ENCODE peak calls at places on chromosome 10, in six cellular contexts. J is naive thymus-derived CD4-positive, alpha-beta T cell; Q is A172; I is left ventricle myocardium superior; A is CD8-positive, alpha-beta memory T cell; T is GM13977. H is an unnamed sample.

GRCh38 chr10:9762966-9763656 is 1254.6 kb upstream of the CELF2 start:
- DNase-seq in J (no peak), Q (no peak), I (no peak), A (no peak), T (no peak), H (no peak)

GRCh38 chr10:5776881-5777197 is 36.4 kb downstream of the GDI2 start:
- DNase-seq in J (no peak), Q (peak), I (no peak), A (no peak), T (no peak), H (no peak)

GRCh38 chr10:48885376-48885775 is 54.3 kb downstream of the LRRC18 start:
- DNase-seq in J (no peak), Q (peak), I (no peak), A (no peak), T (no peak), H (no peak)

GRCh38 chr10:61554925-61555324 is 101.7 kb upstream of the TMEM26 start:
- DNase-seq in J (no peak), Q (no peak), I (no peak), A (no peak), T (no peak), H (no peak)

GRCh38 chr10:52108236-52108635 is 205.8 kb upstream of the DKK1 start:
- DNase-seq in J (no peak), Q (no peak), I (no peak), A (no peak), T (no peak), H (no peak)

GRCh38 chr10:17023386-17024298 is 106.0 kb downstream of the CUBN start:
- DNase-seq in J (peak), Q (peak), I (no peak), A (peak), T (peak), H (peak)

GRCh38 chr10:130743751-130744191 is 567.8 kb downstream of the TCERG1L start:
- DNase-seq in J (no peak), Q (no peak), I (no peak), A (no peak), T (no peak), H (no peak)

GRCh38 chr10:21517983-21518628 is 7.4 kb downstream of the SKIDA1 start:
- DNase-seq in J (peak), Q (peak), I (no peak), A (no peak), T (no peak), H (peak)

GRCh38 chr10:3442451-3442990 is 269.9 kb upstream of the PITRM1 start:
- DNase-seq in J (no peak), Q (no peak), I (no peak), A (no peak), T (no peak), H (no peak)

GRCh38 chr10:34908472-34908871 is 93.4 kb upstream of the PARD3 start:
- DNase-seq in J (no peak), Q (no peak), I (no peak), A (no peak), T (peak), H (no peak)

GRCh38 chr10:46217749-46218453 is 68.9 kb upstream of the ANTXRL start:
- DNase-seq in J (no peak), Q (no peak), I (no peak), A (no peak), T (no peak), H (no peak)

GRCh38 chr10:43963793-43964425 is 315.2 kb upstream of the ZNF32 start:
- DNase-seq in J (no peak), Q (no peak), I (no peak), A (no peak), T (no peak), H (no peak)

GRCh38 chr10:13399236-13399635 is 51.1 kb upstream of the SEPHS1 start:
- DNase-seq in J (no peak), Q (no peak), I (no peak), A (no peak), T (no peak), H (no peak)